ENCODE peak calls at places on chromosomes 3 and 15, in ten cellular contexts. G is left lung; Y is CD4-positive, alpha-beta memory T cell; W is uterus; L is neural progenitor cell; R is fibroblast of lung; B is lower lobe of right lung; V is AG04450; I is HL-60; Q is IMR-90. J is an unnamed sample.
A peak's percentile ranks its signal among the peaks of the same experiment; 100 is the strongest.

GRCh38 chr15:83365370-83365938 is 81.0 kb upstream of the BNC1 start:
- DNase-seq in L (peak; percentile 68), W (peak; percentile 16), V (no peak), I (no peak), R (peak; percentile 64), Y (no peak), B (peak; percentile 75), G (peak; percentile 82), Q (peak; percentile 20), J (no peak)

GRCh38 chr3:153284282-153284938 is 122.4 kb downstream of the RAP2B start:
- DNase-seq in G (no peak), R (peak; percentile 91), L (no peak), Y (peak; percentile 54), B (peak; percentile 71), Q (peak; percentile 96), V (peak; percentile 84), W (peak; percentile 72), I (peak; percentile 69), J (no peak)

GRCh38 chr15:25058080-25058785 is 103.4 kb downstream of the SNRPN start:
- DNase-seq in Y (no peak), W (peak; percentile 9), G (no peak), I (no peak), B (peak; percentile 33), R (no peak), Q (no peak), V (no peak), L (no peak), J (peak; percentile 55)

GRCh38 chr15:46280753-46281521 is 646.1 kb downstream of the SQOR start:
- DNase-seq in Q (no peak), L (peak; percentile 54), B (no peak), W (no peak), V (no peak), G (no peak), Y (no peak), R (no peak), I (no peak), J (no peak)

GRCh38 chr15:89556413-89557262 is 18.6 kb upstream of the TICRR start:
- DNase-seq in R (peak; percentile 52), B (no peak), Y (no peak), V (peak; percentile 58), W (peak; percentile 36), G (no peak), I (no peak), Q (peak; percentile 77), L (peak; percentile 85), J (no peak)

GRCh38 chr3:196012481-196012880 is 69.4 kb downstream of the TFRC start:
- DNase-seq in G (no peak), W (no peak), B (no peak), Y (no peak), V (no peak), L (no peak), R (peak; percentile 61), Q (no peak), I (no peak), J (no peak)

GRCh38 chr15:95302206-95302605 is 1028.3 kb upstream of the NR2F2 start:
- DNase-seq in W (no peak), R (no peak), Q (no peak), I (peak; percentile 18), G (no peak), L (no peak), V (no peak), Y (no peak), B (no peak), J (no peak)

GRCh38 chr3:60809857-60810256 is 441.4 kb downstream of the FHIT start:
- DNase-seq in I (peak; percentile 7), R (peak; percentile 15), W (no peak), B (no peak), L (no peak), Y (no peak), G (no peak), V (no peak), Q (no peak), J (no peak)

GRCh38 chr3:160587105-160587504 is 21.7 kb upstream of the KPNA4 start:
- DNase-seq in I (no peak), Q (no peak), W (no peak), R (no peak), L (no peak), V (no peak), B (no peak), G (no peak), Y (no peak), J (no peak)

DNA sequence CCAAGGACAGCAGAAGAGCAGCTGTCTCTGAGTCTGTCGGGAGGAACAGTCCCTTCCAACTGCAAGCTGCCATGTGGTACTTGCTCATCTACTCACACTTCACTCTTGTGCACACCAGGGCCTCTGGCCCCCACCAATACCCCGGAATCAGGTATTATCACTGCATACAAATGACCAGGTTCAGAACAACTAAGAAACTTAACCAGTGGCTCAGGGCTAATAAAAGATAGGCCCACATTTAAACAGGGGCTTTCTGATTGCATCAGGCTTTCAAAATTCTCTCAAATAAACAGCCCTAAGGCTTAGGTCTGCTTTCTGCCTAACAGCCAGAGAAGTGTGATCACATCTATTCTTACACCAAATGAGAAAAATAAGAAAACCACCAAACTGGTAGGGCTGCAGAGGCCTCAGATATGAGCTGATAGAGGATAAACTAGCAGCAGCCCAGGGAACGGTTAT is 20.7 kb downstream of the CCDC12 start:
- DNase-seq in L (no peak), Y (no peak), I (no peak), W (no peak), B (no peak), R (no peak), Q (peak; percentile 42), G (no peak), V (no peak), J (no peak)
- H3K27ac ChIP-seq in L (no peak overlapping the region), Y (peak overlapping the region; percentile 11), I (peak overlapping the region; percentile 23), W (no peak overlapping the region), B (peak overlapping the region; percentile 10), R (no peak overlapping the region), Q (peak overlapping the region; percentile 71), G (peak overlapping the region; percentile 78), V (peak overlapping the region; percentile 48), J (no peak overlapping the region)

GRCh38 chr15:59158701-59159034 is 48.0 kb upstream of the LDHAL6B start:
- DNase-seq in Q (no peak), V (no peak), W (no peak), Y (no peak), G (no peak), I (no peak), B (peak; percentile 84), R (no peak), L (no peak), J (no peak)
- H3K27ac ChIP-seq in Q (no peak overlapping the region), V (no peak overlapping the region), W (no peak overlapping the region), Y (no peak overlapping the region), G (no peak overlapping the region), I (no peak overlapping the region), B (peak overlapping the region; percentile 36), R (no peak overlapping the region), L (no peak overlapping the region), J (peak overlapping the region; percentile 73)

GRCh38 chr3:73228425-73228824 is 167.0 kb downstream of the EBLN2 start:
- DNase-seq in R (peak; percentile 68), B (no peak), L (no peak), Q (no peak), G (no peak), I (no peak), W (no peak), V (no peak), Y (no peak), J (no peak)
- H3K27ac ChIP-seq in R (no peak overlapping the region), B (no peak overlapping the region), L (no peak overlapping the region), Q (no peak overlapping the region), G (no peak overlapping the region), I (no peak overlapping the region), W (no peak overlapping the region), V (no peak overlapping the region), Y (no peak overlapping the region), J (no peak overlapping the region)

GRCh38 chr3:37652851-37653250 is 208.8 kb upstream of the CTDSPL start:
- DNase-seq in Y (no peak), G (no peak), L (no peak), W (no peak), V (no peak), I (no peak), Q (no peak), R (no peak), B (no peak), J (no peak)
- H3K27ac ChIP-seq in Y (no peak overlapping the region), G (no peak overlapping the region), L (no peak overlapping the region), W (no peak overlapping the region), V (no peak overlapping the region), I (no peak overlapping the region), Q (no peak overlapping the region), R (no peak overlapping the region), B (no peak overlapping the region), J (peak overlapping the region; percentile 14)

DNA sequence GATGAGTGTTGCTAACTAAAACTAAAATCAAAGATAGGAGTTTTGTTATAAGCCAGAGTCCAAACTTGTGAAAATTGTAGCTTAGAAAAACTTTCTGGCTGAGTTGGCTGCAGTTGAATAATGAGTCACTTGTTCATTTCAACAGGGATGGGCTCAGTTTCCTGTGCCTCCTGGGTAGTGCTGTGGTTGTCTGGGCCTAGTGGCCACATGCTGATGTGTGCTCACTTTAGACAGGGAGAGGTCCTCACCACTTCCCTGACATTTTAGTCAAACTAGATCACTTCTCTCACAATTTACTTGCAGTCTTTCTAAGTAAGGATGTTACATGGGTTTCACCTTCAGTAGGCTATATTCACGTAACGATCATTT is 6.3 kb upstream of the UBE2Q2 start:
- DNase-seq in V (no peak), B (peak; percentile 53), L (no peak), W (no peak), Q (peak; percentile 84), R (peak; percentile 88), Y (peak; percentile 74), G (no peak), I (peak; percentile 70), J (no peak)
- H3K27ac ChIP-seq in V (no peak overlapping the region), B (peak overlapping the region; percentile 5), L (no peak overlapping the region), W (no peak overlapping the region), Q (no peak overlapping the region), R (no peak overlapping the region), Y (no peak overlapping the region), G (peak overlapping the region; percentile 35), I (peak overlapping the region; percentile 67), J (no peak overlapping the region)

J was measured in suprapubic skin.